ENCODE peak calls at places on chromosome 21, in nine cellular contexts. One of them, this sample, is unnamed.
A peak's percentile ranks its signal among the peaks of the same experiment; 100 is the strongest.

GRCh38 chr21:42850866-42851391 is 28.4 kb downstream of the WDR4 start:
- DNase-seq in vagina: no peak
- DNase-seq in cardiac fibroblast: peak; percentile 16
- DNase-seq in neural progenitor cell: peak; percentile 30
- DNase-seq in breast epithelium: no peak
- DNase-seq in adipocyte: no peak
- DNase-seq in coronary artery: no peak
- DNase-seq in sigmoid colon: no peak
- DNase-seq in right lobe of liver: no peak
- DNase-seq in this sample: no peak

GRCh38 chr21:33419538-33420123 is 16.4 kb downstream of the IFNGR2 start:
- DNase-seq in vagina: no peak
- DNase-seq in cardiac fibroblast: peak; percentile 88
- DNase-seq in neural progenitor cell: no peak
- DNase-seq in breast epithelium: no peak
- DNase-seq in adipocyte: peak; percentile 50
- DNase-seq in coronary artery: no peak
- DNase-seq in sigmoid colon: peak; percentile 70
- DNase-seq in right lobe of liver: no peak
- DNase-seq in this sample: no peak

GRCh38 chr21:24955275-24955961 is 651.9 kb downstream of the MRPL39 start:
- DNase-seq in vagina: no peak
- DNase-seq in cardiac fibroblast: no peak
- DNase-seq in neural progenitor cell: no peak
- DNase-seq in breast epithelium: no peak
- DNase-seq in adipocyte: no peak
- DNase-seq in coronary artery: no peak
- DNase-seq in sigmoid colon: no peak
- DNase-seq in right lobe of liver: no peak
- DNase-seq in this sample: no peak

GRCh38 chr21:20701235-20701634 is 297.0 kb upstream of the NCAM2 start:
- DNase-seq in vagina: no peak
- DNase-seq in cardiac fibroblast: no peak
- DNase-seq in neural progenitor cell: no peak
- DNase-seq in breast epithelium: no peak
- DNase-seq in adipocyte: no peak
- DNase-seq in coronary artery: no peak
- DNase-seq in sigmoid colon: no peak
- DNase-seq in right lobe of liver: no peak
- DNase-seq in this sample: no peak

GRCh38 chr21:32611471-32611997 is 643 bp downstream of the CFAP298 start:
- DNase-seq in vagina: no peak
- DNase-seq in cardiac fibroblast: peak; percentile 38
- DNase-seq in neural progenitor cell: peak; percentile 57
- DNase-seq in breast epithelium: no peak
- DNase-seq in adipocyte: peak; percentile 68
- DNase-seq in coronary artery: no peak
- DNase-seq in sigmoid colon: no peak
- DNase-seq in right lobe of liver: peak; percentile 36
- DNase-seq in this sample: peak; percentile 53

GRCh38 chr21:35940074-35940927 is 120.0 kb downstream of the SETD4 start:
- DNase-seq in vagina: peak; percentile 86
- DNase-seq in cardiac fibroblast: peak; percentile 87
- DNase-seq in neural progenitor cell: peak; percentile 86
- DNase-seq in breast epithelium: no peak
- DNase-seq in adipocyte: peak; percentile 90
- DNase-seq in coronary artery: no peak
- DNase-seq in sigmoid colon: peak; percentile 67
- DNase-seq in right lobe of liver: peak; percentile 22
- DNase-seq in this sample: peak; percentile 37

GRCh38 chr21:30468912-30469812 is 11.0 kb downstream of the KRTAP19-1 start:
- DNase-seq in vagina: no peak
- DNase-seq in cardiac fibroblast: no peak
- DNase-seq in neural progenitor cell: no peak
- DNase-seq in breast epithelium: no peak
- DNase-seq in adipocyte: no peak
- DNase-seq in coronary artery: no peak
- DNase-seq in sigmoid colon: no peak
- DNase-seq in right lobe of liver: no peak
- DNase-seq in this sample: no peak

GRCh38 chr21:14321042-14321441 is 61.9 kb downstream of the HSPA13 start:
- DNase-seq in vagina: no peak
- DNase-seq in cardiac fibroblast: peak; percentile 25
- DNase-seq in neural progenitor cell: no peak
- DNase-seq in breast epithelium: no peak
- DNase-seq in adipocyte: no peak
- DNase-seq in coronary artery: no peak
- DNase-seq in sigmoid colon: no peak
- DNase-seq in right lobe of liver: no peak
- DNase-seq in this sample: no peak

GRCh38 chr21:46057710-46058241 is 40.1 kb upstream of the COL6A2 start:
- DNase-seq in vagina: no peak
- DNase-seq in cardiac fibroblast: no peak
- DNase-seq in neural progenitor cell: no peak
- DNase-seq in breast epithelium: no peak
- DNase-seq in adipocyte: no peak
- DNase-seq in coronary artery: no peak
- DNase-seq in sigmoid colon: peak; percentile 70
- DNase-seq in right lobe of liver: no peak
- DNase-seq in this sample: no peak

GRCh38 chr21:33058468-33059318 is 11.2 kb upstream of the OLIG1 start:
- DNase-seq in vagina: no peak
- DNase-seq in cardiac fibroblast: no peak
- DNase-seq in neural progenitor cell: no peak
- DNase-seq in breast epithelium: no peak
- DNase-seq in adipocyte: no peak
- DNase-seq in coronary artery: no peak
- DNase-seq in sigmoid colon: no peak
- DNase-seq in right lobe of liver: peak; percentile 64
- DNase-seq in this sample: no peak

GRCh38 chr21:14547834-14548513 is 1.9 kb upstream of the SAMSN1 start:
- DNase-seq in vagina: no peak
- DNase-seq in cardiac fibroblast: peak; percentile 30
- DNase-seq in neural progenitor cell: no peak
- DNase-seq in breast epithelium: no peak
- DNase-seq in adipocyte: no peak
- DNase-seq in coronary artery: no peak
- DNase-seq in sigmoid colon: no peak
- DNase-seq in right lobe of liver: no peak
- DNase-seq in this sample: no peak

GRCh38 chr21:43866659-43867331 is 1.8 kb downstream of the AGPAT3 start:
- DNase-seq in vagina: no peak
- DNase-seq in cardiac fibroblast: peak; percentile 9
- DNase-seq in neural progenitor cell: no peak
- DNase-seq in breast epithelium: no peak
- DNase-seq in adipocyte: no peak
- DNase-seq in coronary artery: no peak
- DNase-seq in sigmoid colon: no peak
- DNase-seq in right lobe of liver: peak; percentile 74
- DNase-seq in this sample: peak; percentile 57
- H3K4me3 ChIP-seq in vagina: peak overlapping the region; percentile 87
- H3K4me3 ChIP-seq in cardiac fibroblast: peak overlapping the region; percentile 50
- H3K4me3 ChIP-seq in neural progenitor cell: no peak overlapping the region
- H3K4me3 ChIP-seq in breast epithelium: peak overlapping the region; percentile 93
- H3K4me3 ChIP-seq in adipocyte: peak overlapping the region; percentile 81
- H3K4me3 ChIP-seq in coronary artery: peak overlapping the region; percentile 74
- H3K4me3 ChIP-seq in sigmoid colon: peak overlapping the region; percentile 74
- H3K4me3 ChIP-seq in right lobe of liver: peak overlapping the region; percentile 68
- H3K4me3 ChIP-seq in this sample: peak overlapping the region; percentile 77

DNA sequence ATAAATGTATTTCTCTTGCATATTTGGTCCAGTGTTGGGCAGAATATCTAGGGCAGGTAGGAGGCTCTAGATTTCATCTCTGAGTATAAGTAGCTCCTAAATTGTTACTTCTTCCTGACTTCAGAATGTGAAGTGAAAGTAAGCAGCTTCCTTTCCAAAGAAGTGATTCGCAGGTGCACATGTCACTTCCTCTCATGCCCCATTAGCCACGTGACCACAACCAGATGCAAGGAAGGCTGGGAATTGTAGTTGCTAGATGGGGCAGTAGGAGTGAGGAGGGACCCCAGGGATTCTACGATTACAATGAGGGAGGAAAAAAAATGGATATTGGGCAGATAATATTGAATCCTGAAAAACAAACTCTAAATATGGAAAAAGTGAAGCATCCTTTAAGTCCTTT is 113.2 kb upstream of the CYYR1 start:
- DNase-seq in vagina: no peak
- DNase-seq in cardiac fibroblast: peak; percentile 37
- DNase-seq in neural progenitor cell: no peak
- DNase-seq in breast epithelium: no peak
- DNase-seq in adipocyte: peak; percentile 1
- DNase-seq in coronary artery: no peak
- DNase-seq in sigmoid colon: no peak
- DNase-seq in right lobe of liver: no peak
- DNase-seq in this sample: no peak
- H3K4me3 ChIP-seq in vagina: no peak overlapping the region
- H3K4me3 ChIP-seq in cardiac fibroblast: no peak overlapping the region
- H3K4me3 ChIP-seq in neural progenitor cell: no peak overlapping the region
- H3K4me3 ChIP-seq in breast epithelium: no peak overlapping the region
- H3K4me3 ChIP-seq in adipocyte: no peak overlapping the region
- H3K4me3 ChIP-seq in coronary artery: no peak overlapping the region
- H3K4me3 ChIP-seq in sigmoid colon: no peak overlapping the region
- H3K4me3 ChIP-seq in right lobe of liver: no peak overlapping the region
- H3K4me3 ChIP-seq in this sample: no peak overlapping the region

DNA sequence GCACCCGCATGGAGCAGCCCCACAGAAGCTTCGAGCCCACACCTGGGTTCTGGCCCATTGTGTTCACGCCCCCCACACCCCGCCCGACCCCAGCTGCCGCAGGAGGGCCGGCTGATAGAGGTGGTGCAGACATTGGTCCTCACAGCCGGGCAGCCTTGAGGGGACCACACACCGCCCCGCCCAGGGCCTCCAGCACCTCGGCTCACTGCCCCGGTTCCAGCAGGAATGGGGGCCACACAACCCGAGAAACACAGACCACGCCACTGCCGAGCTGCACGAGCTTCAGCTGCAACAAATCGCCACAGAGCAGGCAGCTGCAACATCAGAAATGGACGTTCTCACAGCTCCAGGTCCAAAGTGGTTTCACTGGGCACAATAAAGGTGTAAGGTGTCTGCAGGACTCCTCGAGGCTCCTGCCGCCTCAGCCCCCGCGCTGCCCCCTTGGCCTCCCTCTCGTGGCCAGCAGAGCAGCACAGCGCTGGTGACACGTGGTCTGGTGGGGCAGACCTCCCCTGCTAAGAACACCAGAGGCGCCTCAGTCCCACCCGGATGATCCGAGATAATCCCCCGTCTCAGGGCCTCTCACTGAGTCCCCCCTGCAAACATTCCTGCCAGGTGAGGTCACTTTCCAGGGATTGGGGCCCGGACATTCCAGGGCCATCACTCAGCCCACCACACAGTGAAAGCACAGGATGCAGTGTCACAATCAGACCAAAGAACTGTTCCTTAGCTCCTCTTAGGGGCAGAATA is 62.3 kb upstream of the ADARB1 start:
- DNase-seq in vagina: no peak
- DNase-seq in cardiac fibroblast: peak; percentile 94
- DNase-seq in neural progenitor cell: peak; percentile 89
- DNase-seq in breast epithelium: no peak
- DNase-seq in adipocyte: peak; percentile 86
- DNase-seq in coronary artery: no peak
- DNase-seq in sigmoid colon: peak; percentile 64
- DNase-seq in right lobe of liver: peak; percentile 12
- DNase-seq in this sample: no peak
- H3K4me3 ChIP-seq in vagina: no peak overlapping the region
- H3K4me3 ChIP-seq in cardiac fibroblast: no peak overlapping the region
- H3K4me3 ChIP-seq in neural progenitor cell: no peak overlapping the region
- H3K4me3 ChIP-seq in breast epithelium: peak overlapping the region; percentile 15
- H3K4me3 ChIP-seq in adipocyte: peak overlapping the region; percentile 38
- H3K4me3 ChIP-seq in coronary artery: no peak overlapping the region
- H3K4me3 ChIP-seq in sigmoid colon: no peak overlapping the region
- H3K4me3 ChIP-seq in right lobe of liver: no peak overlapping the region
- H3K4me3 ChIP-seq in this sample: no peak overlapping the region

GRCh38 chr21:41506526-41507520 is 1.1 kb downstream of the TMPRSS2 start:
- DNase-seq in vagina: no peak
- DNase-seq in cardiac fibroblast: peak; percentile 3
- DNase-seq in neural progenitor cell: peak; percentile 74
- DNase-seq in breast epithelium: peak; percentile 72
- DNase-seq in adipocyte: peak; percentile 23
- DNase-seq in coronary artery: no peak
- DNase-seq in sigmoid colon: no peak
- DNase-seq in right lobe of liver: no peak
- DNase-seq in this sample: peak; percentile 79

GRCh38 chr21:41508415-41509205 is 652 bp upstream of the TMPRSS2 start:
- DNase-seq in vagina: no peak
- DNase-seq in cardiac fibroblast: no peak
- DNase-seq in neural progenitor cell: no peak
- DNase-seq in breast epithelium: no peak
- DNase-seq in adipocyte: no peak
- DNase-seq in coronary artery: no peak
- DNase-seq in sigmoid colon: no peak
- DNase-seq in right lobe of liver: no peak
- DNase-seq in this sample: no peak

GRCh38 chr21:41506005-41506404 is 2.0 kb downstream of the TMPRSS2 start:
- DNase-seq in vagina: no peak
- DNase-seq in cardiac fibroblast: no peak
- DNase-seq in neural progenitor cell: no peak
- DNase-seq in breast epithelium: no peak
- DNase-seq in adipocyte: no peak
- DNase-seq in coronary artery: no peak
- DNase-seq in sigmoid colon: no peak
- DNase-seq in right lobe of liver: no peak
- DNase-seq in this sample: peak; percentile 73

GRCh38 chr21:41509206-41509496 is 1.2 kb upstream of the TMPRSS2 start:
- DNase-seq in vagina: no peak
- DNase-seq in cardiac fibroblast: no peak
- DNase-seq in neural progenitor cell: no peak
- DNase-seq in breast epithelium: no peak
- DNase-seq in adipocyte: no peak
- DNase-seq in coronary artery: no peak
- DNase-seq in sigmoid colon: no peak
- DNase-seq in right lobe of liver: no peak
- DNase-seq in this sample: no peak

DNA sequence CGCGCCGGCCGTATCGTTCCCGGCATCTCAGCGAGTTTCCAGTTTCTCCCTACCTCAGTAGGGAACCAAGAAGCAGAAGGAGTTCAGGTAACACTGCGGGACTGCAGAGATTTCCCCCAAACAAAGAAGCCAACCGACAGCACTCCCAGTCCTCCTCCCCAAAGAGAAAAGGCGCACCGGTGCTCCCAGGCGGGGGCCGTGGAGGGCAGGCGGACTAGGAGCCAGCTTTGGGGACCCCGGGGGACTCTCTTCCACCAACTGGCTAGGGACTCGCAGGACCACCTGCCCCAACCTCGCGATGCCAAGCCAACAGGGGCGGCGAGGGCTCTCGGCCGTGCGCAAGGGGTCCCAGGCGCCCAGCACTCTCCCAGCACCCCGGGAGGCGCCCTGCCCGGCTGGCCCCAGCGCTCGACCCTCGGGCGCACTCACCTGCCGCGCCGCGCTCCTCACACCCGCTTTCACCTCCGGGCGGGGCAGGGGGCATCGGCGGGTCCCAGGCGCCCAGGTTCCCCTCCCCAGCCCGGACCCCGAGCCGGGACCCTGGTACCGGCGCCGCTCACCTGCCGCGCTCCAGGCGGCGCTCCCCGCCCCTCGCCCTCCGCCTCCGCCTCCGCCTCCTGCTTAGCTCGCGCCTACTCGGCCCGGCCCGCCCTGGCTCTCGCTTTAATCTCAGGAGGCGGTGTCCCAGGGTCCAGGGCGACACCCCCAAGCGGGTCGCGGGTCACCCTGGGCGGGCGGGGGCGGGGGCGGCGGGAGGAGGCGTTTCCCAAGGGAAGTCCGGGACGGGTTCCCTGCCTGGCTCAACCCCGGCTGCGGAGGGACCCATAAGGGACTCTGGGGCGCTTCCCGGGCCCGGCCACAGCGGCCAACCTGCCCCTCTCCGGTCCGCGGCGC is at the start of gene TMPRSS2:
- DNase-seq in vagina: no peak
- DNase-seq in cardiac fibroblast: no peak
- DNase-seq in neural progenitor cell: peak; percentile 72
- DNase-seq in breast epithelium: peak; percentile 70
- DNase-seq in adipocyte: no peak
- DNase-seq in coronary artery: no peak
- DNase-seq in sigmoid colon: no peak
- DNase-seq in right lobe of liver: peak; percentile 90
- DNase-seq in this sample: peak; percentile 90
- H3K4me3 ChIP-seq in vagina: peak within 1 kb of the TSS; percentile 35
- H3K4me3 ChIP-seq in cardiac fibroblast: no peak within 1 kb of the TSS
- H3K4me3 ChIP-seq in neural progenitor cell: peak within 1 kb of the TSS; percentile 68
- H3K4me3 ChIP-seq in breast epithelium: peak within 1 kb of the TSS; percentile 73
- H3K4me3 ChIP-seq in adipocyte: no peak within 1 kb of the TSS
- H3K4me3 ChIP-seq in coronary artery: peak within 1 kb of the TSS; percentile 58
- H3K4me3 ChIP-seq in sigmoid colon: no peak within 1 kb of the TSS
- H3K4me3 ChIP-seq in right lobe of liver: peak within 1 kb of the TSS; percentile 85
- H3K4me3 ChIP-seq in this sample: peak within 1 kb of the TSS; percentile 85

This sample was measured in pancreas.